ENCODE peak calls at places on chromosomes 13 and 19, in four cellular contexts. R, S, L and F are unnamed samples.

GRCh38 chr19:48695743-48696352 is at the start of gene FUT2:
- DNase-seq in R (no peak), S (peak), L (no peak), F (no peak)

GRCh38 chr19:15640904-15641597 is 354 bp downstream of the CYP4F3 start:
- DNase-seq in R (no peak), S (no peak), L (no peak), F (no peak)

GRCh38 chr19:49803529-49803856 is 9.6 kb downstream of the FUZ start:
- DNase-seq in R (no peak), S (no peak), L (no peak), F (no peak)

GRCh38 chr19:1610579-1610978 is 5.3 kb upstream of the UQCR11 start:
- DNase-seq in R (peak), S (no peak), L (no peak), F (no peak)

GRCh38 chr13:85597790-85598500 is 201.3 kb downstream of the SLITRK6 start:
- DNase-seq in R (no peak), S (no peak), L (peak), F (no peak)

GRCh38 chr13:18954254-18954653 is 227.4 kb downstream of the TUBA3C start:
- DNase-seq in R (no peak), S (no peak), L (no peak), F (no peak)

GRCh38 chr19:47363758-47364529 is 14.8 kb downstream of the DHX34 start:
- DNase-seq in R (no peak), S (no peak), L (no peak), F (peak)

GRCh38 chr19:623175-623916 is 10.0 kb downstream of the POLRMT start:
- DNase-seq in R (no peak), S (no peak), L (no peak), F (no peak)

GRCh38 chr13:27131202-27131623 is 40.4 kb downstream of the USP12 start:
- DNase-seq in R (peak), S (no peak), L (no peak), F (no peak)

GRCh38 chr13:32381539-32381938 is 46.4 kb downstream of the N4BP2L1 start:
- DNase-seq in R (peak), S (no peak), L (peak), F (peak)
- TF ChIP-seq CTCF in R (peak), S (no peak), L (peak), F (peak)

GRCh38 chr19:54434112-54434861 is 14.7 kb upstream of the LENG8 start:
- DNase-seq in R (no peak), S (no peak), L (no peak), F (no peak)
- H3K4me3 ChIP-seq in R (no peak), S (no peak), L (no peak), F (no peak)

DNA sequence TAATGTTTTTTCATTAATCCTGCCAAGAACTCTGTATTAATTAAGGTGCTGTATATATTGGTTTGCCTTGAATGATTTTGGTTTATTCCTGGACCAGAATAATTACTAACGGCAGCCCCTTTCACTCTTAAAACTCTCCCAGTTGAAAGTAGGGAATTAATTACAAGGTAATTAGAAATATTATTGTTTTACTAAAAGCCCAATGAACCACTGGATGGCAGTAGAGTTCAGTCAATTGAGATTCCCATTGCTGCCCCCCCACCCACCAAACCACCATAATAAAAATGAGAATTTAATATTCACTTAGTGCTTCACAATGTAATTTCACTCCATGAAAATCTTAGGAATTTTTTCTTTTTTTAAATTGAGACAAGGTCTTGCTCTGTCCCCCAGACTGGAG is 13.7 kb downstream of the WBP4 start:
- DNase-seq in R (peak), S (no peak), L (no peak), F (peak)
- TF ChIP-seq CTCF in R (peak), S (peak), L (peak), F (peak)

DNA sequence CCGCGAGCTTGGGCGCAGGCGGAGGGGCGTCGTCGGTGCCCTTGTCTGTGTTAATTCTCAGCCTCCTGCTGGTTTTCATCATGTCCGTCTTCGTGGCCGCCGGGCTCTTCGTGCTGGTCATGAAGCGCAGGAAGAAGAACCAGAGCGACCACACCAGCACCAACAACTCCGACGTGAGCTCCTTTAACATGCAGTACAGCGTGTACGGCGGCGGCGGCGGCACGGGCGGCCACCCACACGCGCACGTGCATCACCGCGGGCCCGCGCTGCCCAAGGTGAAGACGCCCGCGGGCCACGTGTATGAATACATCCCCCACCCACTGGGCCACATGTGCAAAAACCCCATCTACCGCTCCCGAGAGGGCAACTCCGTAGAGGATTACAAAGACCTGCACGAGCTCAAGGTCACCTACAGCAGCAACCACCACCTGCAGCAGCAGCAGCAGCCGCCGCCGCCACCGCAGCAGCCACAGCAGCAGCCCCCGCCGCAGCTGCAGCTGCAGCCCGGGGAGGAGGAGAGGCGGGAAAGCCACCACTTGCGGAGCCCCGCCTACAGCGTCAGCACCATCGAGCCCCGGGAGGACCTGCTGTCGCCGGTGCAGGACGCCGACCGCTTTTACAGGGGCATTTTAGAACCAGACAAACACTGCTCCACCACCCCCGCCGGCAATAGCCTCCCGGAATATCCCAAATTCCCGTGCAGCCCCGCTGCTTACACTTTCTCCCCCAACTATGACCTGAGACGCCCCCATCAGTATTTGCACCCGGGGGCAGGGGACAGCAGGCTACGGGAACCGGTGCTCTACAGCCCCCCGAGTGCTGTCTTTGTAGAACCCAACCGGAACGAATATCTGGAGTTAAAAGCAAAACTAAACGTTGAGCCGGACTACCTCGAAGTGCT is 6.4 kb downstream of the SLITRK5 start:
- DNase-seq in R (no peak), S (peak), L (no peak), F (no peak)
- H3K4me3 ChIP-seq in R (peak), S (no peak), L (no peak), F (peak)

DNA sequence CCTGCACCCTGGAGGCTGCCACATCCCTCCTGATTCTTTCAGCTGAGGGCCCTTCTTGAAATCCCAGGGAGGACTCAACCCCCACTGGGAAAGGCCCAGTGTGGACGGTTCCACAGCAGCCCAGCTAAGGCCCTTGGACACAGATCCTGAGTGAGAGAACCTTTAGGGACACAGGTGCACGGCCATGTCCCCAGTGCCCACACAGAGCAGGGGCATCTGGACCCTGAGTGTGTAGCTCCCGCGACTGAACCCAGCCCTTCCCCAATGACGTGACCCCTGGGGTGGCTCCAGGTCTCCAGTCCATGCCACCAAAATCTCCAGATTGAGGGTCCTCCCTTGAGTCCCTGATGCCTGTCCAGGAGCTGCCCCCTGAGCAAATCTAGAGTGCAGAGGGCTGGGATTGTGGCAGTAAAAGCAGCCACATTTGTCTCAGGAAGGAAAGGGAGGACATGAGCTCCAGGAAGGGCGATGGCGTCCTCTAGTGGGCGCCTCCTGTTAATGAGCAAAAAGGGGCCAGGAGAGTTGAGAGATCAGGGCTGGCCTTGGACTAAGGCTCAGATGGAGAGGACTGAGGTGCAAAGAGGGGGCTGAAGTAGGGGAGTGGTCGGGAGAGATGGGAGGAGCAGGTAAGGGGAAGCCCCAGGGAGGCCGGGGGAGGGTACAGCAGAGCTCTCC is 6.9 kb upstream of the CEACAM5 start:
- DNase-seq in R (no peak), S (no peak), L (no peak), F (no peak)
- TF ChIP-seq CTCF in R (no peak), S (peak), L (peak), F (no peak)

GRCh38 chr19:58355215-58355796 is 2.0 kb upstream of the A1BG start:
- DNase-seq in R (no peak), S (no peak), L (no peak), F (no peak)

GRCh38 chr19:58356236-58356970 is 3.1 kb upstream of the A1BG start:
- DNase-seq in R (peak), S (no peak), L (no peak), F (peak)

GRCh38 chr19:58357798-58358145 is 4.5 kb upstream of the A1BG start:
- DNase-seq in R (no peak), S (no peak), L (no peak), F (no peak)

GRCh38 chr19:58355891-58356235 is 2.6 kb upstream of the A1BG start:
- DNase-seq in R (no peak), S (no peak), L (no peak), F (no peak)

DNA sequence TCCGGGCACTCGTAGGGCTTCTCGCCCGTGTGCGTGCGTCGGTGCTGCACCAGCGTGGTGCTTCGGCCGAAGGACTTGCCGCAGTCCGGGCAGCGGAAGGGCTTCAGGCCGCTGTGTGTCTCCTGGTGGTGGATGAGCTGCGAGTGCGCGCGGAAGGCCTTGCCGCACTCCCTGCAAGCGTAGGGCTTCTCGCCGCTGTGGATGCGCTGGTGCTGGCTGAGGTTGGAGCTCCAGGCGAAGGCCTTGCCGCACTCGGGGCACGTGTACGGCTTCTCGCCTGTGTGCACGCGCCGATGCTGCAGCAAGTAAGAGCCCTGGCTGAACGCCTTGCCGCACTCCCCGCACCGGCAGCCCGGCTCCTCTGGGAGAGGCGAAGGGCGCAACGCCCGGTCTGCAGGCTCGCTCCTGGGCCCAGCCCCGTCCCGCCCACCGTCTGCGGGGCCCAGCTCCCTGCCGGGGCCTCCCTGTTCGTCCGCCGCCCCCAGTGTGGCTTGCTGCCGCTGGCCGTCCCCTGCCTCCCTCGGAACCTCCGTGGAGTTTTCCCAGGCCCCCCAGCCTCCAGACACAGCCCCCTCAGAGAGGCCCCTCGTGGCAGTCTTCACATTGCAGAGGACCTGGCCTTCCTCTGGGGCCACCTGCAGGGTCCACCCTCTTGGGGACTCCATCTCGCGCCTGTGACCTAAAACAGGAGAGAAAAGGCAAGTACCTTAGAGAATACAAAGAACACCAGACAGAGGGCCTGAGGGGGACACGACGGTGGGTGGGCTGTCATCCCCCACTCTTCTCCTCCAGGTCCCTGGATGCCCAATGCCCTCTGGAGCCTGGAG is 3.9 kb upstream of the A1BG start:
- DNase-seq in R (no peak), S (no peak), L (no peak), F (peak)
- H3K4me3 ChIP-seq in R (peak), S (no peak), L (peak), F (peak)

GRCh38 chr19:56080669-56081401 is 40.3 kb downstream of the ZNF787 start:
- DNase-seq in R (peak), S (peak), L (peak), F (peak)
- TF ChIP-seq CTCF in R (no peak), S (peak), L (peak), F (peak)

GRCh38 chr19:42313840-42314755 is 989 bp downstream of the TMEM145 start:
- DNase-seq in R (no peak), S (no peak), L (no peak), F (no peak)
- H3K4me3 ChIP-seq in R (no peak), S (no peak), L (peak), F (no peak)

DNA sequence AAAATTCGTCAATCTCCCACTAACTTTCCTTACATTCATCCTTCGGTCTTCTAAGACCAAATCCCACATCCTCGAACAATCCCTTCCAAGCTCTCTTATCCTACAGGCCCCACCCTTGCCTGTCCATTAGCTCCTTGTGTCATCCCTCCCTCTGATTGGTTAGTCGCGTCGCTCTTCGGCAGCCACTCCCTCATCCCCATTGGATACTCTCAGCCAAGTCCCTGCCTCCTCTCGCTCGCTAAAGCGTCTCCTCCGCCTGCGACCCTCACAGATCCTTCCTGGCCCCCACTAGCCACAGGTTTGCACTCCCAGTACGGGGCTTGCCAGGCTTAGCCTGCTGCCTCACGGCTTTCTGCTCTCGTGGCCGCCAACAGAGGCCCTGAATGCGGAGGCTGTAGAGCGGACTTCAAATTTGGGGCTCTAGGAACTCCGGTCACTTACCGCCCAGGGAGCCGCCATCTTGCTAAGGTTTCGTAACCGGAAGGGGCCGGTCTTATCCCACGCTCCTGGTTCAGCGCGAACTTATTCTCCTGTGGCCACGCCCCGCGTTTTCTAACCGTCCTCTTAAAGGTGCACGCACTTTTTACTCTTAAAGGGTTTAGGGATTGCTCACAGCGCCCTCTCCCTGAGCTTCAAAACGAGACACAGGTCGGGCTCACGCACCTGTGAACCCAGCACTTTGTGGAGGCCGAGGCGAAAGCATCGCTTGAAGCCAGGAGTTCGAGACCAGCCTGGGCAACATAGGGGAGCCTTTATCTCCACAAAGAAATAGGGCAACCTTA is at the start of gene DMAC2:
- DNase-seq in R (peak), S (peak), L (peak), F (peak)
- TF ChIP-seq CTCF in R (peak), S (peak), L (peak), F (peak)

DNA sequence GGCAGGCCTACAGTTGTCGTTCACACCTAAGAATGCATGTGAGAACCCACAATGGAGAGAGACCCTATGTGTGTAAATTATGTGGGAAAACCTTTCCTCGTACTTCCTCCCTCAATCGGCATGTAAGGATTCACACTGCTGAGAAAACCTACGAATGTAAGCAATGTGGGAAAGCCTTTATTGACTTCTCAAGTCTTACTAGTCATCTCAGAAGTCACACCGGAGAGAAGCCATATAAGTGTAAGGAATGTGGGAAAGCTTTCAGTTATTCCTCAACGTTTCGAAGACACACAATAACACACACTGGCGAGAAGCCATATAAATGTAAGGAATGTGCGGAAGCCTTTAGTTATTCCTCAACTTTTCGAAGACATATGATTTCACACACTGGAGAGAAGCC is 11.3 kb downstream of the ZNF555 start:
- DNase-seq in R (no peak), S (no peak), L (no peak), F (no peak)
- H3K4me3 ChIP-seq in R (no peak), S (no peak), L (no peak), F (no peak)